ENCODE peak calls at places on chromosomes 2 and 18, in four cellular contexts. M is WTC11, F is H1, U is K562. S is an unnamed sample.

GRCh38 chr18:73340135-73340934 is 472.5 kb upstream of the NETO1 start:
- DNase-seq in U (no peak), M (no peak), F (no peak), S (no peak)

GRCh38 chr18:32769242-32770180 is 3.3 kb downstream of the KLHL14 start:
- DNase-seq in U (no peak), M (peak), F (peak), S (peak)

GRCh38 chr2:184119920-184120820 is 478.2 kb upstream of the ZNF804A start:
- DNase-seq in F (no peak), U (no peak), M (no peak), S (no peak)

GRCh38 chr2:100213595-100213994 is 71.2 kb upstream of the AFF3 start:
- DNase-seq in U (no peak), F (no peak), M (no peak), S (no peak)

GRCh38 chr2:222668755-222669154 is 2.7 kb upstream of the MOGAT1 start:
- DNase-seq in M (no peak), F (no peak), U (no peak), S (no peak)

GRCh38 chr2:127541849-127542630 is 6.6 kb downstream of the MYO7B start:
- DNase-seq in F (no peak), U (no peak), M (no peak), S (no peak)

GRCh38 chr2:16102976-16103380 is 162.6 kb downstream of the MYCN start:
- DNase-seq in U (no peak), F (peak), M (peak), S (no peak)

GRCh38 chr2:86397989-86398388 is 43.2 kb upstream of the KDM3A start:
- DNase-seq in U (peak), F (no peak), M (no peak), S (peak)

GRCh38 chr2:74584088-74584645 is 29.6 kb downstream of the DOK1 start:
- DNase-seq in U (no peak), M (no peak), F (no peak), S (no peak)

GRCh38 chr18:811192-812122 is 585 bp downstream of the YES1 start:
- DNase-seq in F (peak), U (no peak), M (peak), S (no peak)

DNA sequence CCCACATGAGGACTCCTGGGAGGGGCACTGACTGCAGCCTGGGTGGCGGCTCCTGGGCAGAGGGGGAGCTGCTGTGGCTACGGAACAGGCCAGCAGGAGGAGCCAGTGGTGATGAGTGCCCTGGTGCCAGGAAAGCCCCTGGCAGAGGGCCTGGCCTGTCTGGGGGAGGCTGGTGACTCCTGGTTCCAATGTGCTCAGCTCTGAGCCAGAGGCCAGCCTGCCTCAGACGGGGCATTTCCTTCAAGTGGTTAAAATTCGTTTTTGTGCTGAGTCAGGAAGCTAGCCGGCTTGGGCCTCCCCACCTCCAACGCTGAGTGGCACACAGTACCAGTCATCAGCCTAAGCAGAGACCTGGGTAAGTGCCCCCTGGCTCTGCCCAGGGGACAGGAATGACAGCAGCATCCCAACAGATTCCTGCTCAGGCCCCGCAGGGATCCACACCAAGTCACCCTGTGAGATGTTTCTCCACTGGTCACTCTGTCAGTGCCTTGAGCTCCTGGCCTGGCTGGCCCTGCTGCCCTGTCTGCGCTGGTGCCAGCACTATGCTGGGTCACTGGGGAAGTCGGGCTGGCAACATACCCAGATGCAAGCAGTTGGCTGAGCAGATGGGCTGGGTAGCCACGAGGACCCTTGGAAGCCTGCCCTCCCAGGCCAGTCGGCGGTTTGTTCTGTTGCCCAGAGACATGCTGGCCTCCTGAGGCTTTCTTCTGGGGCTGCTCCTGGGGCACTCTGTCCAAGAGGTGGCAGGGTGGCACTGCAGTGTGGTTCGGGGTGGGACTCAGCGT is 7.1 kb upstream of the KLF11 start:
- DNase-seq in M (no peak), U (no peak), F (no peak), S (peak)
- TF ChIP-seq TEAD4 in M (no peak), U (no peak), F (no peak), S (no peak)

GRCh38 chr18:22300665-22301636 is 116.8 kb downstream of the CTAGE1 start:
- DNase-seq in M (no peak), U (no peak), F (no peak), S (no peak)
- TF ChIP-seq TEAD4 in M (no peak), U (no peak), F (no peak), S (no peak)

GRCh38 chr2:67612576-67612981 is 215.4 kb downstream of the ETAA1 start:
- DNase-seq in M (no peak), U (no peak), F (no peak), S (no peak)

GRCh38 chr2:67619204-67619603 is 222.1 kb downstream of the ETAA1 start:
- DNase-seq in U (no peak), F (no peak), M (no peak), S (no peak)

GRCh38 chr2:67613227-67613626 is 216.1 kb downstream of the ETAA1 start:
- DNase-seq in U (no peak), F (no peak), M (no peak), S (no peak)

GRCh38 chr2:67616749-67617148 is 219.6 kb downstream of the ETAA1 start:
- DNase-seq in F (no peak), M (no peak), U (no peak), S (peak)
- TF ChIP-seq TEAD4 in F (no peak), M (no peak), U (no peak), S (no peak)

DNA sequence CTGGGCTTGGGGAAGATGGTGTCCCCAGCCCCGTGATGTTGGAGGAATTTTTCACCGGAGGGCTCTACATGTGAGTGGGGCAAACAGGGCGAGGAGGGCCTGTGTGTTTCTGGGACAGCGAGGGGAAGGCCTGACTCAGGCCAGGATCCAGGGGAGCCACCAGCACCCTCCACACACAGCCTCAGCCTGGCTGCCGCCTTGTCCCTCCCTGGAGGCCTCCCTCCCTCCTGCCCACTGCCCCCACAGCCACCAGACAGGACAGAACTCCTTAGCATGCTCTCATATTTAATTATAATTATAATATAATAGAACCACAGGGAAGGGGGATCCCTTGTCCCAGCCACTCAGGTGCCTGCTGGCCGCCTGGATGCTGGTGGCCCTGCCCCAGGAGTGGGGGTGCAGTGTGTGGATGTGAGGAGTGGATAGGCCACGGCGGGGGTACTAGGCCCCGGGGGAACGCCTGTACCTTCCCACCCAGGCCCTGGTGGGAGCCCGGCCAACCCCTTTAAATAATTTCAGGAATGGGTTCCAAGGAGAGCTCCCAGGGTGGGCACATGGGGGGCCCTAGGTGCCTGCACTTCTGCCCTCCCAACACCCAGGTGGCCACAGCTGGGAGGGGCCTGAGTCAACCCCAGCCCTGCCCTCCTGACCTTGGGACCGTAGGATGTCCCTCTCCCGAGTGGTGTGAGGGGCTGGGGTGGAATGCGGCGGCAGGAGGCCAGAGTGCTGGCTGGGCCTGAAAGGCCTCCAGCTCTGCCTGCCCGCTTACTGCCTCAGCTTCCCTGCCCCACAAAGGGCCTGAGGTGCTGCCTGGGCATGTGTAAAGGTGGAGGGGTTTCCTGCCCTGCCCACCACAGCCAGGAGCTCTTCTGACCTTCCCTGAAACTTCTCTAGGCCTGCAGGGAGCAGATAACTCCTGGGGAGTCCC is 8.8 kb downstream of the PDCD1 start:
- DNase-seq in M (peak), U (no peak), F (peak), S (peak)
- TF ChIP-seq TEAD4 in M (no peak), U (no peak), F (no peak), S (no peak)